ENCODE peak calls at places on chromosomes 16 and 17, in eight cellular contexts. D, E, L, B, R, Z, F and J are unnamed samples.

GRCh38 chr16:19375561-19376158 is 42.0 kb upstream of the TMC5 start:
- DNase-seq in D (no peak), E (peak; percentile 77), L (peak; percentile 52), B (no peak), R (peak; percentile 73), Z (peak; percentile 76), F (peak; percentile 75), J (peak; percentile 74)

GRCh38 chr16:89099905-89100304 is 6.3 kb downstream of the ACSF3 start:
- DNase-seq in D (no peak), E (peak; percentile 35), L (no peak), B (no peak), R (no peak), Z (peak; percentile 39), F (no peak), J (no peak)

GRCh38 chr16:67707790-67708189 is 11.3 kb downstream of the GFOD2 start:
- DNase-seq in D (no peak), E (no peak), L (no peak), B (no peak), R (no peak), Z (no peak), F (no peak), J (no peak)

GRCh38 chr17:57442914-57443571 is 186.7 kb downstream of the MSI2 start:
- DNase-seq in D (no peak), E (peak; percentile 21), L (no peak), B (peak; percentile 67), R (no peak), Z (no peak), F (no peak), J (no peak)

GRCh38 chr17:11747441-11747840 is 149.2 kb downstream of the DNAH9 start:
- DNase-seq in D (no peak), E (no peak), L (no peak), B (no peak), R (no peak), Z (no peak), F (no peak), J (no peak)

GRCh38 chr16:5523794-5524193 is 426.2 kb upstream of the EEF2KMT start:
- DNase-seq in D (no peak), E (no peak), L (no peak), B (no peak), R (no peak), Z (no peak), F (no peak), J (peak; percentile 78)

GRCh38 chr17:21210411-21211076 is 3.4 kb downstream of the TMEM11 start:
- DNase-seq in D (no peak), E (no peak), L (no peak), B (no peak), R (no peak), Z (no peak), F (no peak), J (no peak)

GRCh38 chr17:42459983-42460300 is 1.3 kb downstream of the ATP6V0A1 start:
- DNase-seq in D (no peak), E (peak; percentile 58), L (no peak), B (peak; percentile 26), R (no peak), Z (peak; percentile 72), F (peak; percentile 69), J (no peak)

GRCh38 chr16:4946917-4947316 is 10.0 kb upstream of the PPL start:
- DNase-seq in D (no peak), E (no peak), L (no peak), B (no peak), R (no peak), Z (no peak), F (no peak), J (no peak)

GRCh38 chr17:33416131-33416530 is 123.0 kb upstream of the ASIC2 start:
- DNase-seq in D (no peak), E (no peak), L (no peak), B (no peak), R (no peak), Z (no peak), F (no peak), J (no peak)

GRCh38 chr17:66645259-66645658 is 189.7 kb upstream of the CACNG5 start:
- DNase-seq in D (peak; percentile 59), E (no peak), L (no peak), B (no peak), R (no peak), Z (no peak), F (no peak), J (no peak)

GRCh38 chr17:7857724-7858486 is at the start of gene CYB5D1:
- DNase-seq in D (peak; percentile 98), E (peak; percentile 97), L (peak; percentile 82), B (peak; percentile 86), R (peak; percentile 75), Z (peak; percentile 96), F (peak; percentile 94), J (peak; percentile 97)

GRCh38 chr16:30369938-30370443 is 303 bp downstream of the TBC1D10B start:
- DNase-seq in D (no peak), E (no peak), L (no peak), B (no peak), R (no peak), Z (no peak), F (no peak), J (no peak)
- H3K4me3 ChIP-seq in D (peak overlapping the region; percentile 64), E (peak overlapping the region; percentile 84), L (peak overlapping the region; percentile 90), B (peak overlapping the region; percentile 90), R (peak overlapping the region; percentile 76), Z (peak overlapping the region; percentile 93), F (peak overlapping the region; percentile 82), J (peak overlapping the region; percentile 93)

GRCh38 chr17:68623811-68624210 is 22.6 kb upstream of the FAM20A start:
- DNase-seq in D (no peak), E (no peak), L (no peak), B (no peak), R (no peak), Z (no peak), F (no peak), J (no peak)

GRCh38 chr17:68622423-68622822 is 21.3 kb upstream of the FAM20A start:
- DNase-seq in D (no peak), E (no peak), L (no peak), B (no peak), R (no peak), Z (no peak), F (no peak), J (no peak)

GRCh38 chr17:68624381-68624780 is 23.2 kb upstream of the FAM20A start:
- DNase-seq in D (no peak), E (no peak), L (no peak), B (no peak), R (no peak), Z (peak; percentile 56), F (no peak), J (no peak)

DNA sequence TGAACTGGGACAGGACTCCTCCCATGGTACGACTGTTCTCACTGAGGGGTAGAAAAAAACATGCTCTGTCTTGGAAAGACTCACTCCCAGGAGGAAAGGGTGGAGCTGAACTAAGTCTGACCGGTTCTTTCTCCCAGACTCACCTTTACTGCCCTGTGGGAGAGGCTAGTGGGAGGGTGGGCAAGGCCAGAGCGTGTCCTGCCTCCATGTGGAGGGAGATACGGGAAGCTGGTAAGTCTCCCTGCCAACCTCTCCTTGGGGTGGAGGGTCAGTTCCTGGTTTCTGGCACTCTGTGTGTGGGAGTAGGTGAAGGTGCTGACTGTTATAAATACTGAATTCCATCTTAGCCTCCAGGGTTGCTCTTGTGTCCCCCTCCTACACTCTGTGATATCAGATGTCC is 26.8 kb upstream of the FAM20A start:
- DNase-seq in D (no peak), E (no peak), L (no peak), B (no peak), R (no peak), Z (no peak), F (no peak), J (peak; percentile 66)
- H3K4me3 ChIP-seq in D (no peak overlapping the region), E (no peak overlapping the region), L (no peak overlapping the region), B (no peak overlapping the region), R (no peak overlapping the region), Z (no peak overlapping the region), F (no peak overlapping the region), J (no peak overlapping the region)

DNA sequence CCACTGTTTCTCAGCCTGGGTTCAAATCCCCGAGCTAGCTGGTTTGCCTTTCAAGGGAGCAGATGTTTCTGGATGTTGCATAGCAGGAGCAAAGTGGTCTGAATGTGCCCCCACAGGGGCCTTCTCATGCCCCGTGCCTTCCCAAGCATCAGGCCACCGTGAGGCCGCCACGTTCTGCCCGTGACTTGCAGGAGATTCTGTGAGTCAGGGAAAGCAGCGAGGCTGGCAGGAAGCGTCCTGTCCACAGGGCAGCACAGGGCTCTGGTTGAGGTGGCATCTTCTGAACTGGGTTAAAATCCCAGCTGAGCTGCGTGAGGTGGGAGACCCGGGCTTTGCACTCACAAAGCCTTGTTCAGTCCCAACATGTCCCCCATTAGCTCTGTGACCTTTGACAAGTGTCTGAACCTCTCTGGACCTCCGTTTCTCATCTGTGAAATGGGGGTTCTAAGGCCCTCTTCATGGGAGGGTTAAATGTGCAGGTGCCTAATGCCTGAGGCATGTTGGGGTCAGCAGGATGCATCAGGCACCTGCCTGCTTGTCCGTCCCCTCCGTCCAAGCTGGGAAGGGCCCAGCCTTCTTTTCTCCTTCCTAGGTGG is 94.8 kb upstream of the PLCG2 start:
- DNase-seq in D (no peak), E (no peak), L (no peak), B (no peak), R (no peak), Z (no peak), F (no peak), J (no peak)
- H3K4me3 ChIP-seq in D (no peak overlapping the region), E (no peak overlapping the region), L (no peak overlapping the region), B (no peak overlapping the region), R (no peak overlapping the region), Z (no peak overlapping the region), F (no peak overlapping the region), J (no peak overlapping the region)

GRCh38 chr16:84193480-84193879 is 2.5 kb downstream of the ADAD2 start:
- DNase-seq in D (no peak), E (no peak), L (no peak), B (no peak), R (no peak), Z (no peak), F (no peak), J (no peak)

GRCh38 chr16:84196101-84196500 is 5.1 kb downstream of the ADAD2 start:
- DNase-seq in D (no peak), E (no peak), L (no peak), B (no peak), R (no peak), Z (no peak), F (no peak), J (no peak)

GRCh38 chr16:84195201-84196093 is 4.5 kb downstream of the ADAD2 start:
- DNase-seq in D (no peak), E (no peak), L (no peak), B (no peak), R (no peak), Z (no peak), F (no peak), J (no peak)

GRCh38 chr16:84194018-84194417 is 3.1 kb downstream of the ADAD2 start:
- DNase-seq in D (no peak), E (no peak), L (no peak), B (no peak), R (no peak), Z (no peak), F (no peak), J (no peak)

DNA sequence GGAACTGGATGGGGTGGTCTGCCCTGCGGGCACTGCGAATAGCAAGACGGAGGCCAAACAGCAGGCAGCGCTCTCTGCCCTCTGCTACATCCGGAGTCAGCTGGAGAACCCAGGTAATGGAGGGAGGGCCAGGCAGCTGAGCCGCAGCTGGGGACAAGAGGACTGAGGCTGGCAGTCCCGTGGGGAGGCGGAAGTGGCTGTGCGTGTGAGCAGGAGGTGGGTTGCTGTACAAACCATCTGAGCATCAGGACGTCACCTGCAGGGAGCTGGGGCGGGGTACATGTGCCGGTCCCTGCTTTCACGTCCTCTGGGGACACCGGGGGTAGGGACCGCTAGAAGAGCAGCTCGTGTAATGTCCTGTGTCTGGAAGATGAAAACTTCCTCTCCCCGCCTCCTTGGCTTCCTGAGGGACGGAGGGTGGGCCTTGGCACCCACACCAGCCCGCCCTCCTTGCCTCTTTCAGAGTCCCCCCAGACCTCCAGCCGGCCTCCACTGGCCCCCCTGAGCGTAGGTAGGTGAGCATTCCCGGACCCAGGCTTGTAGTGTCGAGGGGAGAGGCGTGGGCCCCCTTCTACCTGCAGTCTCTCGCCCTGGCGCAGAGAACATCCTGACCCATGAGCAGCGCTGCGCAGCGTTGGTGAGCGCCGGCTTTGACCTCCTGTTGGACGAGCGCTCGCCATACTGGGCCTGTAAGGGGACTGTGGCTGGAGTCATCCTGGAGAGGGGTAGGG is 3.7 kb downstream of the ADAD2 start:
- DNase-seq in D (no peak), E (no peak), L (no peak), B (no peak), R (no peak), Z (no peak), F (no peak), J (no peak)
- H3K4me3 ChIP-seq in D (no peak overlapping the region), E (no peak overlapping the region), L (no peak overlapping the region), B (peak overlapping the region; percentile 28), R (no peak overlapping the region), Z (no peak overlapping the region), F (no peak overlapping the region), J (no peak overlapping the region)